ENCODE peak calls at places on chromosome 10, in six cellular contexts. H is body of pancreas; O is PC-9; D is Peyer's patch; Q is CD8-positive, alpha-beta T cell; Y is fibroblast of lung. X is an unnamed sample.
A peak's percentile ranks its signal among the peaks of the same experiment; 100 is the strongest.

GRCh38 chr10:100882681-100883321 is 30.0 kb upstream of the SLF2 start:
- DNase-seq in H (peak; percentile 10), O (no peak), D (no peak), Q (no peak), Y (peak; percentile 84), X (no peak)

GRCh38 chr10:88879754-88880286 is at the start of gene STAMBPL1:
- DNase-seq in H (peak; percentile 45), O (no peak), D (peak; percentile 81), Q (no peak), Y (peak; percentile 39), X (no peak)

GRCh38 chr10:17682236-17682946 is 38.4 kb downstream of the STAM start:
- DNase-seq in H (no peak), O (no peak), D (no peak), Q (no peak), Y (peak; percentile 12), X (no peak)

GRCh38 chr10:35271086-35271834 is 65.0 kb upstream of the CCNY start:
- DNase-seq in H (no peak), O (no peak), D (no peak), Q (no peak), Y (no peak), X (no peak)

GRCh38 chr10:110737886-110738634 is 93.9 kb downstream of the RBM20 start:
- DNase-seq in H (peak; percentile 51), O (no peak), D (no peak), Q (no peak), Y (peak; percentile 18), X (no peak)

GRCh38 chr10:79407811-79408795 is 37.3 kb downstream of the ZCCHC24 start:
- DNase-seq in H (no peak), O (no peak), D (no peak), Q (no peak), Y (peak; percentile 76), X (no peak)

GRCh38 chr10:30092151-30092790 is 32.9 kb upstream of the JCAD start:
- DNase-seq in H (no peak), O (no peak), D (no peak), Q (no peak), Y (peak; percentile 12), X (no peak)

GRCh38 chr10:62817763-62818425 is 1.7 kb upstream of the EGR2 start:
- DNase-seq in H (peak; percentile 75), O (peak; percentile 39), D (peak; percentile 76), Q (peak; percentile 77), Y (peak; percentile 67), X (no peak)

GRCh38 chr10:103353281-103353680 is 2.3 kb upstream of the PCGF6 start:
- DNase-seq in H (no peak), O (no peak), D (no peak), Q (no peak), Y (no peak), X (peak; percentile 16)

GRCh38 chr10:25061711-25062455 is 45.5 kb downstream of the THNSL1 start:
- DNase-seq in H (no peak), O (peak; percentile 54), D (no peak), Q (no peak), Y (no peak), X (no peak)

GRCh38 chr10:133614830-133615580 is 11.6 kb downstream of the FRG2B start:
- DNase-seq in H (peak; percentile 86), O (no peak), D (no peak), Q (no peak), Y (no peak), X (no peak)

GRCh38 chr10:133616371-133617130 is 10.0 kb downstream of the FRG2B start:
- DNase-seq in H (peak; percentile 91), O (no peak), D (no peak), Q (no peak), Y (no peak), X (no peak)

GRCh38 chr10:133618851-133619250 is 7.7 kb downstream of the FRG2B start:
- DNase-seq in H (no peak), O (no peak), D (no peak), Q (no peak), Y (no peak), X (no peak)

GRCh38 chr10:133613699-133614098 is 12.9 kb downstream of the FRG2B start:
- DNase-seq in H (no peak), O (no peak), D (no peak), Q (no peak), Y (no peak), X (no peak)

GRCh38 chr10:133617196-133617595 is 9.4 kb downstream of the FRG2B start:
- DNase-seq in H (no peak), O (no peak), D (no peak), Q (no peak), Y (no peak), X (no peak)
- H3K9me3 ChIP-seq in H (no peaks in the 10 kb centered on the region), O (no peaks in the 10 kb centered on the region), D (no peaks in the 10 kb centered on the region), Q (no peaks in the 10 kb centered on the region), Y (no peaks in the 10 kb centered on the region), X (no peaks in the 10 kb centered on the region)

GRCh38 chr10:124354411-124355382 is 64.0 kb downstream of the OAT start:
- DNase-seq in H (peak; percentile 37), O (no peak), D (peak; percentile 26), Q (no peak), Y (peak; percentile 65), X (no peak)
- H3K27ac ChIP-seq in H (no peak overlapping the region), O (no peak overlapping the region), D (peak overlapping the region; percentile 39), Q (no peak overlapping the region), Y (peak overlapping the region; percentile 22), X (peak overlapping the region; percentile 16)

DNA sequence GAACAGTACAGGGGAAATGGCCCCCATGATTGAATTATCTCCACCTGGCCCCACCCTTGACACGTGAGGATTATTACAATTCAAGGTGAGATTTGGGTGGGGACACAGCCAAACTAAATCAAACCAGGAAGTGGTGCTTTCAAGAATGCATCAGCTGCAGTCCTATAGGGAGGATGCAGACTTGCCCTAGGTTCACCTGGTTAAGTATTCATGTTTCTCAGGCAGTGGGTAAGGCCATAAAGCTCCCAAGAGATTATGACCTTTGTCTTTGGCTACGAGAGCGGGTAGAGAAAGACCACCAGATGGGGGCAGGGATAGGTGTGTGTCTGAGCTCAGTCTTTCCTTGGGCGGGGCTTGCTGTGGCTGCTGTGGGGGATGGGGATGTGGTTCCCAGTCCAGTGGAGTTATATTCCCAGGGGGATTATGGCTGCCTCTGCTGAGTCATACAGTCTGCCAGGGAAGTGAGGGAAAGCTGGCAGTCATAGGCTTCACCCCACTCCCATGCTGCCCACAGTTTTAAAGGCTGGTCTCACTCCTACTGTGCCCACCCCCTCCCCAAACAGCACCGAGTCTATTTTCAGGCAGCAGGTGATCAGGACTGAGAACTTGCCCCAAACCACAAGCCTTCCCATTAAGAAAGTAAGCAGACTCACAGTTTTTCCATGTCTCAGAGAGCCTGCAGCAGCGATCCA is 8.4 kb upstream of the R3HCC1L start:
- DNase-seq in H (no peak), O (no peak), D (no peak), Q (no peak), Y (no peak), X (no peak)
- H3K9me3 ChIP-seq in H (no peaks in the 10 kb centered on the region), O (no peaks in the 10 kb centered on the region), D (no peaks in the 10 kb centered on the region), Q (no peaks in the 10 kb centered on the region), Y (no peaks in the 10 kb centered on the region), X (no peaks in the 10 kb centered on the region)

DNA sequence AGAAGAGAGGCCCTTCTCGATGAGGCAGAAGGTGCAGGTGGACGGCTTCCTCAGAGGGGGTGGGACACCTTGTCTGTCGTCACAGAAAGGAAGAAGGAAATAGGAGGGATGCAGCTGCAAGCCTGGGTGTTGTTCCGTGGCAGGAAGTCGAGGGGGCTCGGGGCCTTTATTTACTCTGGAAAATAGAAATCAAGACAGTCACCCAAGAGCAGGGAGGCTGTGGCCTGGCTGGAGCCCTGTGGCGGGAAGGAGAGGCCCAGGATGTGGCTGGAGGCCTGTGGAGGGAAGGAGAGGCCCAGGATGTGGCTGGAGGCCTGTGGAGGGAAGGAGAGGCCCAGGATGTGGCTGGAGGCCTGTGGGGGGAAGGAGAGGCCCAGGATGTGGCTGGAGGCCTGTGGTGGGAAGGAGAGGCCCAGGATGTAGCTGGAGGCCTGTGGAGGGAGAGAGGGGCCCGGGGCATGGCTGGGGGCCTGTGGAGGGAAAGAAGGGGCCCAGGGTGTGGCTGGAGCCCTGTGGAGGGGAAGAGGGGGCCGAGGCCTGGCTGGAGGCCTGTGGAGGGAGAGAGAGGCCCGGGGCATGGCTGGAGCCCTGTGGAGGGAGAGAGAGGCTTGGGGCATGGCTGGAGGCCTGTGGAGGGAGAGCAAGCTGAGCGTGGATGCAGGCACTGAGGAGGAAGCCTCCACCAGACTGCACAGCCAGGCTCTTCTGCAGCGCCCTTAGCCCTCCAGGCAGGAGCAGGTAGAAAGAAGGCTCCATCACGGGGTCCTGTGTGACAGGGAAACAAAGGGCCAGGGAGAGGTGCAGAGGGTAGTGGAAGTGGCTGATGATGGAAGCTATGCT is 97.3 kb upstream of the SFMBT2 start:
- DNase-seq in H (no peak), O (no peak), D (peak; percentile 59), Q (peak; percentile 75), Y (no peak), X (no peak)
- H3K27ac ChIP-seq in H (no peak overlapping the region), O (no peak overlapping the region), D (peak overlapping the region; percentile 65), Q (peak overlapping the region; percentile 29), Y (no peak overlapping the region), X (no peak overlapping the region)

DNA sequence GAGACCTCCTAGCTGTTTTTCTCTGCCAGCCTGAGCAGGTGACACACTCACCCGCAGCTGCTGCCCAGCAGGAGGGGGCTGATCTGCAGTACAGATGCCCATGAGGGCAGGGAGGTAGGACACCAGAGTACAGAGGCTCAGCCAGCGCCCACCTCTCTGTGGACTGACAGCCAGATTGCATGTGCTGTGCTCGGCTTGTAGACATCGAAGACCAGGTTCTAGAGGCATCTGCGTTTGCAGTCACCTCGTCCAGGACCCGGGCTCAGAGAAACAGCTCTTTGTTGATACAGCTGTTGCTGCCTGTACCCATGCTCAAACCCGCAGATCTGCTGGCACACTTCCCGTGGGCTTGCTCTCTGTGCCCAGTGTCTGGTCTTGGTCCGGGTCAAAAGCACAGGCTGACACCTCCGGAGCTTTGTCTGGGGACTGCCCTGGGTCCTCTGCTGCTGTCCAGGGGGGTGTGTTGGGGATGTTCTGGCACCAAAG is 224.7 kb downstream of the GLRX3 start:
- DNase-seq in H (peak; percentile 58), O (no peak), D (no peak), Q (no peak), Y (no peak), X (no peak)
- H3K9me3 ChIP-seq in H (no peaks in the 10 kb centered on the region), O (no peaks in the 10 kb centered on the region), D (no peaks in the 10 kb centered on the region), Q (no peaks in the 10 kb centered on the region), Y (no peaks in the 10 kb centered on the region), X (no peaks in the 10 kb centered on the region)